ENCODE peak calls at places on chromosomes 16 and 17, in six cellular contexts. V is H1, U is H9, D is trophoblast cell, G is IMR-90, J is neuronal stem cell. F is an unnamed sample.

GRCh38 chr16:85803570-85803969 is 4.1 kb downstream of the COX4I1 start:
- DNase-seq in V (no peak), G (no peak), J (no peak), D (no peak), U (no peak), F (no peak)

GRCh38 chr16:70257391-70257790 is 5.7 kb upstream of the EXOSC6 start:
- DNase-seq in V (peak), U (peak), J (no peak), D (no peak), G (no peak), F (no peak)

GRCh38 chr17:59330314-59330942 is 1.0 kb upstream of the YPEL2 start:
- DNase-seq in G (no peak), J (peak), V (no peak), D (peak), U (peak), F (peak)

GRCh38 chr16:11629071-11630030 is 38.9 kb upstream of the SNN start:
- DNase-seq in U (no peak), V (no peak), G (peak), J (no peak), D (no peak), F (peak)

GRCh38 chr17:20230924-20231323 is 221.8 kb downstream of the SPECC1 start:
- DNase-seq in V (no peak), J (no peak), G (no peak), D (no peak), U (no peak), F (no peak)

GRCh38 chr16:19831678-19832077 is 53.0 kb downstream of the GPRC5B start:
- DNase-seq in U (no peak), J (no peak), D (no peak), G (peak), V (no peak), F (peak)

GRCh38 chr16:1871974-1872635 is at the start of gene MEIOB:
- DNase-seq in D (peak), G (no peak), V (peak), U (peak), J (peak), F (peak)

GRCh38 chr16:30658731-30659506 is 688 bp downstream of the FBRS start:
- DNase-seq in D (peak), J (peak), G (peak), U (no peak), V (peak), F (peak)

GRCh38 chr17:69239611-69240010 is 11.0 kb upstream of the ABCA10 start:
- DNase-seq in J (no peak), G (no peak), U (no peak), D (no peak), V (no peak), F (no peak)

GRCh38 chr16:83903739-83904138 is 4.8 kb downstream of the MLYCD start:
- DNase-seq in D (peak), V (no peak), G (peak), J (no peak), U (no peak), F (peak)

GRCh38 chr16:54265558-54266213 is 20.9 kb downstream of the IRX3 start:
- DNase-seq in J (no peak), G (no peak), V (no peak), D (no peak), U (peak), F (no peak)

GRCh38 chr17:27224526-27225315 is 69.2 kb upstream of the WSB1 start:
- DNase-seq in U (no peak), G (no peak), J (no peak), D (peak), V (no peak), F (peak)

GRCh38 chr16:24119807-24120206 is 136.3 kb upstream of the CACNG3 start:
- DNase-seq in G (no peak), V (no peak), J (no peak), U (no peak), D (no peak), F (no peak)

GRCh38 chr16:72013888-72014538 is 5.5 kb downstream of the DHODH start:
- DNase-seq in J (no peak), U (no peak), G (no peak), D (no peak), V (no peak), F (no peak)

GRCh38 chr17:72714357-72714966 is 378.0 kb downstream of the SLC39A11 start:
- DNase-seq in V (no peak), J (no peak), U (no peak), D (no peak), G (no peak), F (no peak)

GRCh38 chr17:61076649-61077048 is 323.0 kb upstream of the TBX2 start:
- DNase-seq in J (no peak), V (no peak), G (peak), D (no peak), U (no peak), F (peak)

GRCh38 chr17:43584666-43585102 is 38.5 kb upstream of the ETV4 start:
- DNase-seq in D (peak), V (no peak), G (peak), J (no peak), U (no peak), F (no peak)

GRCh38 chr17:35515027-35515426 is 22.5 kb downstream of the SLFN12L start:
- DNase-seq in J (no peak), G (no peak), V (no peak), U (no peak), D (no peak), F (no peak)

GRCh38 chr17:46035112-46035818 is 36.2 kb downstream of the STH start:
- DNase-seq in G (no peak), J (no peak), V (no peak), D (peak), U (no peak), F (peak)

GRCh38 chr16:24729243-24729966 is at the start of gene TNRC6A:
- DNase-seq in U (peak), D (peak), J (peak), G (peak), V (peak), F (peak)

GRCh38 chr16:58451263-58451662 is 48.7 kb upstream of the NDRG4 start:
- DNase-seq in G (no peak), V (no peak), J (no peak), U (no peak), D (no peak), F (no peak)

GRCh38 chr16:759110-759910 is 1.2 kb upstream of the MSLN start:
- DNase-seq in V (no peak), D (peak), G (no peak), U (no peak), J (no peak), F (no peak)

GRCh38 chr17:79082311-79083190 is 7.9 kb downstream of the ENGASE start:
- DNase-seq in G (peak), D (peak), V (peak), U (peak), J (peak), F (peak)

GRCh38 chr17:57993471-57994365 is 5.7 kb upstream of the VEZF1 start:
- DNase-seq in G (no peak), U (no peak), V (no peak), D (no peak), J (peak), F (no peak)

GRCh38 chr16:54355251-54355650 is 68.7 kb upstream of the IRX3 start:
- DNase-seq in J (no peak), G (peak), U (no peak), V (no peak), D (no peak), F (peak)

GRCh38 chr17:55063857-55064485 is 95.4 kb downstream of the STXBP4 start:
- DNase-seq in U (no peak), G (no peak), V (no peak), J (no peak), D (no peak), F (no peak)

GRCh38 chr17:16428098-16428882 is 12.9 kb downstream of the TRPV2 start:
- DNase-seq in D (peak), G (peak), J (no peak), V (peak), U (peak), F (peak)

GRCh38 chr17:43814026-43814425 is 18.9 kb downstream of the MPP3 start:
- DNase-seq in U (peak), G (no peak), D (no peak), J (no peak), V (peak), F (no peak)

GRCh38 chr17:15651001-15651582 is 31.6 kb upstream of the FBXW10B start:
- DNase-seq in J (no peak), G (no peak), U (no peak), D (peak), V (no peak), F (no peak)

GRCh38 chr16:21656795-21657768 is 4.7 kb upstream of the IGSF6 start:
- DNase-seq in J (peak), V (no peak), D (peak), U (no peak), G (peak), F (peak)

GRCh38 chr16:87391324-87391949 is 699 bp upstream of the MAP1LC3B start:
- DNase-seq in G (no peak), V (no peak), J (peak), U (peak), D (peak), F (peak)

GRCh38 chr16:88943131-88943664 is 33.8 kb downstream of the CBFA2T3 start:
- DNase-seq in U (no peak), G (no peak), D (no peak), J (no peak), V (no peak), F (no peak)

GRCh38 chr16:88941933-88942909 is 34.8 kb downstream of the CBFA2T3 start:
- DNase-seq in U (peak), V (peak), G (no peak), D (no peak), J (peak), F (no peak)

GRCh38 chr16:88940196-88941050 is 36.6 kb downstream of the CBFA2T3 start:
- DNase-seq in J (no peak), V (peak), G (no peak), D (no peak), U (peak), F (no peak)

GRCh38 chr16:88939814-88940195 is 37.2 kb downstream of the CBFA2T3 start:
- DNase-seq in V (peak), D (no peak), U (peak), J (no peak), G (no peak), F (no peak)

DNA sequence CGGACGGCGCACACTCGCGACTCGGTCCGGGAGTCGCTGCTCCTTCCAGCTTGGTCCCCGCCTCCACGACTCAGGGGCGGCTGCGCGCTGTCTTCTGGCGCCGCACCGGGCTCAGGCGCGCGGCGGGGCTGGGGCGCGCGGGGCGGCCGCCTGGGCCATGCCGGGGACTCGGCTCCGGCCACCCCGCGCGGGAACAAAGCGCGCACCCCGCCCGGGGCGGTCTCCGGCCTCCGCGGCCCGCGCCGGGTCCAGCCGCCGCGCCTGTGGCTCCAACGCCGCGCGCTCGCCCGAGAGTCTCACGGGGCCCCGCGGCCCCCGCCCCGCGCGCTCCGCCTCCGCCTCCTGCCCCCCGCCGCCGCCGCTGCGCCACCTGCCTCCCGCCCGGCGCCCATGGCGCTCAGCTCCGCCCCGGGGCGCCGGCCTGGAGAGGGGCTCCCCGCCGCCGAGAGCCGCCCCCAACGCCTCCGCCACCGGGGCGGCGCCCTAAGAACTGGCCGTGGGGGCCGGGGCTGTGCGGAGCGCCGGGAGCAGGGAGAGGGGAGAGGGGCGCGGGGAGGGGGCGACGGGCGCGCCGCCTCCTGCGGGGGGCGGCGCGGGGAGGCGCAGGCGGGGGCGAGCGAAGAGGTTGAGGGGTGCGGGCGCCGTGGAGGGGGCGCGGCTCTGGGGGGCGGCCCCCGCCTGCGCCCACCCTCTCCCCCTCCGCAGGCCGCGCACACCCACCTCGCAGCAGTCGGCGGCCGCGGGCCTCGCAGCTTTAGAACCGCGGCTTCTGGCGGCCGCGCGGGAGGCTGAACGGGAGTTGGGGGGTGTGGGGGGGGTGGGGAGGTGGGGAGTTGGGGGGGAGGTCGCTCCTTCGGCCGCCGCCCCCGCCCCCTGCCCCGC is 35.7 kb downstream of the CBFA2T3 start:
- DNase-seq in U (no peak), G (no peak), V (no peak), J (no peak), D (no peak), F (no peak)
- H3K4me2 ChIP-seq in U (peak), G (no peak), V (peak), J (peak), D (peak), F (peak)

DNA sequence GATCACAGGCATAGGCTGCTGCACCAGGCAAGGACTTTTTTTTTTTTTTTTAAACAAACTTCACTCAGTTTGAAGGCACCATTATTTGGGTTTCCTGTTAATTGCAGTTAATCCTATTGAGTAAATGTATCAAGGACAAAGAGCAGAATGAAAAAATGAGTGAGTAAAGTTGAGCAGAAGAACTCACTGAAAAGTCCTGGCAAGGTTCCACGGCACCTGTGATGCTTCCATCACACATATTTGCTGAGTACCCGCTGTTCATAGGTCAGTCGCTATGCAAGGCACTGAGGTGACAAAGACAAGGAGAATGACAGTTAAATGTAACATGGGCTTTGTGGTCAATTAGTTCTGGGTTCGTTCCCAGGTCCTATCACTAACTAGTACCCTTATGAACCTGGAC is 670.0 kb downstream of the MAF start:
- DNase-seq in U (no peak), G (no peak), J (no peak), D (no peak), V (no peak), F (no peak)
- H4K91ac ChIP-seq in U (no peak), G (no peak), J (no peak), D (no peak), V (no peak), F (no peak)

DNA sequence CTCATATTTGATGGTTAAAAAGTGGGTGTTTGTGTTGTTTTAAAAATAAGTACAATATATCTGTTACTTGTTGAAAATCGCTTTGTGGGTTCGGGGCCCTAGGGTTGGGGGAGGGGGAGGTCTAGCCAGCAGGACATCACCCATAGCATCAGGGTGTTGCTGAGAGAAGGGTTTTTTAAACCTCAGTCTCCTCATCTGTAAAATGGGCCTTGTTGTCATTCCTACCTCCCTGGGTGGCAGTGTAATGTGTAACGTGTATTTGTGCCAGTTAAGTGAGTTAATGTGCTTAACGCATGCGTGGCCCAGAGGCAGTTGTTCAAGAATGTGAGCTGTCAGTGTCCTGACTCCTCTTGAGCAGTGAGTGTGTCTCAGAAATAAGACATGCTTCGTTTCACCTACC is 128.9 kb downstream of the CMIP start:
- DNase-seq in D (peak), U (no peak), V (no peak), G (no peak), J (no peak), F (no peak)
- H2AK5ac ChIP-seq in D (no peak), U (no peak), V (no peak), G (no peak), J (no peak), F (no peak)

GRCh38 chr16:81709369-81709900 is 69.7 kb upstream of the PLCG2 start:
- DNase-seq in G (no peak), J (no peak), U (no peak), V (no peak), D (no peak), F (no peak)

GRCh38 chr16:81711609-81712329 is 67.3 kb upstream of the PLCG2 start:
- DNase-seq in V (no peak), U (peak), J (no peak), G (peak), D (peak), F (peak)

GRCh38 chr16:81708459-81709368 is 70.4 kb upstream of the PLCG2 start:
- DNase-seq in J (no peak), V (no peak), D (no peak), U (no peak), G (no peak), F (no peak)

GRCh38 chr16:81712681-81713080 is 66.4 kb upstream of the PLCG2 start:
- DNase-seq in U (no peak), G (no peak), D (no peak), J (no peak), V (no peak), F (no peak)

GRCh38 chr16:81710596-81710995 is 68.5 kb upstream of the PLCG2 start:
- DNase-seq in J (peak), D (no peak), V (no peak), U (no peak), G (no peak), F (no peak)
- H3K4me2 ChIP-seq in J (no peak), D (no peak), V (peak), U (peak), G (no peak), F (no peak)

GRCh38 chr16:82668094-82668493 is 41.3 kb downstream of the CDH13 start:
- DNase-seq in G (no peak), V (no peak), D (no peak), J (no peak), U (no peak), F (no peak)
- H4K91ac ChIP-seq in G (no peak), V (no peak), D (no peak), J (no peak), U (no peak), F (no peak)

F was measured in mesenchymal stem cell.